ENCODE peak calls at places on chromosomes 4 and X, in eight cellular contexts. Y is HepG2, N is mesenchymal stem cell, S is heart right ventricle, P is brain microvascular endothelial cell, F is GM23248, W is RWPE1, Q is heart left ventricle. I is an unnamed sample.
A peak's percentile ranks its signal among the peaks of the same experiment; 100 is the strongest.

GRCh38 chr4:61734409-61734808 is 534.3 kb downstream of the ADGRL3 start:
- DNase-seq in Y (no peak), N (no peak), S (no peak), P (no peak), F (no peak), W (no peak), Q (no peak), I (no peak)

GRCh38 chr4:128831526-128832252 is 22.2 kb downstream of the JADE1 start:
- DNase-seq in Y (peak; percentile 57), N (peak; percentile 71), S (peak; percentile 11), P (peak; percentile 69), F (no peak), W (no peak), Q (no peak), I (no peak)

GRCh38 chrX:64975491-64975890 is 759 bp downstream of the ZC4H2 start:
- DNase-seq in Y (peak; percentile 2), N (peak; percentile 38), S (peak; percentile 3), P (peak; percentile 2), F (peak; percentile 62), W (no peak), Q (peak; percentile 29), I (no peak)

GRCh38 chr4:8582016-8582415 is 1.8 kb downstream of the GPR78 start:
- DNase-seq in Y (no peak), N (no peak), S (no peak), P (no peak), F (no peak), W (no peak), Q (no peak), I (no peak)

GRCh38 chr4:150224896-150225591 is 146.8 kb downstream of the DCLK2 start:
- DNase-seq in Y (no peak), N (peak; percentile 98), S (no peak), P (peak; percentile 93), F (peak; percentile 94), W (no peak), Q (no peak), I (no peak)

GRCh38 chr4:176358083-176358469 is 38.3 kb downstream of the SPCS3 start:
- DNase-seq in Y (no peak), N (no peak), S (no peak), P (no peak), F (no peak), W (no peak), Q (no peak), I (no peak)

GRCh38 chrX:153926863-153927685 is 1.0 kb upstream of the ARHGAP4 start:
- DNase-seq in Y (peak; percentile 72), N (peak; percentile 55), S (peak; percentile 52), P (no peak), F (peak; percentile 49), W (no peak), Q (peak; percentile 68), I (no peak)

GRCh38 chrX:136168929-136169735 is 21.8 kb downstream of the FHL1 start:
- DNase-seq in Y (no peak), N (peak; percentile 97), S (peak; percentile 73), P (peak; percentile 87), F (peak; percentile 86), W (peak; percentile 30), Q (peak; percentile 75), I (peak; percentile 1)

GRCh38 chrX:10875995-10876394 is 235.1 kb upstream of the HCCS start:
- DNase-seq in Y (no peak), N (no peak), S (no peak), P (no peak), F (no peak), W (no peak), Q (no peak), I (no peak)

GRCh38 chr4:84482564-84483563 is 16.2 kb downstream of the NKX6-1 start:
- DNase-seq in Y (no peak), N (no peak), S (no peak), P (peak; percentile 32), F (peak; percentile 53), W (no peak), Q (peak; percentile 29), I (no peak)

GRCh38 chr4:101527186-101527585 is 179.9 kb upstream of the PPP3CA start:
- DNase-seq in Y (no peak), N (no peak), S (no peak), P (no peak), F (peak; percentile 10), W (no peak), Q (no peak), I (no peak)

GRCh38 chr4:147481577-147482109 is 746 bp downstream of the EDNRA start:
- DNase-seq in Y (no peak), N (peak; percentile 46), S (no peak), P (no peak), F (peak; percentile 44), W (no peak), Q (no peak), I (no peak)

GRCh38 chr4:8904666-8905065 is 33.0 kb upstream of the HMX1 start:
- DNase-seq in Y (no peak), N (no peak), S (no peak), P (no peak), F (no peak), W (no peak), Q (no peak), I (no peak)

GRCh38 chr4:39337841-39338240 is 28.3 kb downstream of the RFC1 start:
- DNase-seq in Y (peak; percentile 63), N (no peak), S (no peak), P (no peak), F (no peak), W (no peak), Q (no peak), I (no peak)

GRCh38 chr4:148477276-148477675 is 35.1 kb upstream of the NR3C2 start:
- DNase-seq in Y (no peak), N (no peak), S (no peak), P (no peak), F (no peak), W (no peak), Q (no peak), I (no peak)

GRCh38 chr4:77126844-77127614 is 30.0 kb upstream of the CCNG2 start:
- DNase-seq in Y (no peak), N (no peak), S (no peak), P (no peak), F (no peak), W (no peak), Q (no peak), I (no peak)

GRCh38 chrX:38817004-38817703 is 15.9 kb downstream of the MID1IP1 start:
- DNase-seq in Y (no peak), N (peak; percentile 54), S (peak; percentile 64), P (peak; percentile 8), F (peak; percentile 24), W (no peak), Q (peak; percentile 61), I (no peak)

GRCh38 chr4:57404463-57404862 is 294.3 kb upstream of the IGFBP7 start:
- DNase-seq in Y (no peak), N (no peak), S (no peak), P (no peak), F (peak; percentile 5), W (no peak), Q (no peak), I (no peak)

GRCh38 chr4:57403591-57403990 is 293.4 kb upstream of the IGFBP7 start:
- DNase-seq in Y (no peak), N (no peak), S (no peak), P (no peak), F (no peak), W (no peak), Q (no peak), I (no peak)

GRCh38 chr4:57401586-57401985 is 291.4 kb upstream of the IGFBP7 start:
- DNase-seq in Y (no peak), N (no peak), S (no peak), P (no peak), F (no peak), W (no peak), Q (no peak), I (no peak)

GRCh38 chr4:57410331-57411052 is 300.3 kb upstream of the IGFBP7 start:
- DNase-seq in Y (no peak), N (no peak), S (peak; percentile 7), P (no peak), F (peak; percentile 62), W (no peak), Q (no peak), I (peak; percentile 44)

DNA sequence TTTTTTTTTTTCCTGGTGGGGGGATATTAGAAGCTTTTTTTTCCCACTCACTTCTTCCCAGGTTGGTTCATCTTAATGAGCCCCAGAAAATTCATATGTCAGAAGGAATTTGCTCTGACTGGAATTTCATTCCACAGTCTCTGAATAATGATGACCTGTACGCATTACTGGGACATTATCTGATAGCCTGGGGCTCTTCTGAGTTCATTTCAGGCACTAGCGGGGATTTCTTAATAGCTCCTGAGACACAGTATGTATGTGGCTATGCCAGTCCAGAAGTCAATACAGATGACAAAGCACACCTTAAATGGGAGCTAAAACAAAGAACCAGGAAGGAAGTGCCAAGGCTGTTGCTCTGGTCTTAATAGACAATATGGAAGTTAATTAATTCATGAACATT is 295.2 kb upstream of the IGFBP7 start:
- DNase-seq in Y (no peak), N (no peak), S (no peak), P (no peak), F (peak; percentile 86), W (peak; percentile 87), Q (no peak), I (no peak)
- H3K27ac ChIP-seq in Y (no peak overlapping the region), N (no peak overlapping the region), S (no peak overlapping the region), P (no peak overlapping the region), F (peak overlapping the region; percentile 46), W (no peak overlapping the region), Q (no peak overlapping the region), I (no peak overlapping the region)

DNA sequence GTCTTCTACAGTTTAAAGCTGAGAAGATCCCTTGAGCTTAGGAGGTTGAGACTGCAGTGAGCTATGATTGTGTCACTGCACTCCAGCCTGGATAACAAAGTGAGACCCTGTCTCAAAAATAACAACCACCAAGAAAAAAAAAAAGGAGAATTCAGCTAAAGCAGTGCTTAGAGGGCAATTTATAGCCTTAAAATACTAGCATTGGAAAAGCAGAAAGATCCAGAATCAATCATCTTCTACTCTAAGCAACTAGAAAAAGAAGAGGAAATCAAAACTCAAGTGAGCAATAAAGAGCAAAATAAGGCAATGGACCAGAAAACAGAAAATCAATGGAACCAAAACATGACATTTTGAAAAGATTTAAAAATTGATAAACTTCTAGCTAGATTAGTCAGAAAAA is 639 bp upstream of the PI4K2B start:
- DNase-seq in Y (no peak), N (no peak), S (no peak), P (no peak), F (no peak), W (no peak), Q (no peak), I (no peak)
- H3K27ac ChIP-seq in Y (no peak overlapping the region), N (no peak overlapping the region), S (peak overlapping the region; percentile 94), P (no peak overlapping the region), F (no peak overlapping the region), W (peak overlapping the region; percentile 99), Q (peak overlapping the region; percentile 95), I (no peak overlapping the region)

DNA sequence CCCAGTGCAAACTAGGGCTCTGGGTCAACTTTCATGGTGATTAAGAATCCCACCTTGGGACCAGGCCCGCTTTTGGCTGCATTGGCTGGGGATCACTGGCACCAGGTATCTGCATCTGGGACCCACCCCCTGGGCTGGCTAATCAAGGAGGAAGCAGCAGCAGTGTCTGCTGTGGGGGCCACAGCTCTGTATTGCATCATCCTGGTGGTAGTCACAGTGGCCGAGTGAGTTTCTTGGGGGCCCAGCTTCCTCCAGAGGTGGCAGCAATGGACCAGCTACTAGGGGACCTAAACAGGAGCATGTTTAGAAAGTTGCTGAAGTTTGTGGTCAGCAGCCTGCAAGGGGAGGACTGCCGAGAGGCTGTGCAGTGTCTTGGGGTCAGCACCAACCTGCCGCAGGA is 15.7 kb downstream of the LNX1 start:
- DNase-seq in Y (no peak), N (no peak), S (no peak), P (no peak), F (no peak), W (no peak), Q (no peak), I (no peak)
- H3K27ac ChIP-seq in Y (no peak overlapping the region), N (no peak overlapping the region), S (no peak overlapping the region), P (no peak overlapping the region), F (no peak overlapping the region), W (no peak overlapping the region), Q (no peak overlapping the region), I (no peak overlapping the region)

GRCh38 chrX:48920713-48921104 is 1.9 kb upstream of the PIM2 start:
- DNase-seq in Y (no peak), N (no peak), S (no peak), P (no peak), F (no peak), W (no peak), Q (no peak), I (no peak)
- H3K27ac ChIP-seq in Y (no peak overlapping the region), N (no peak overlapping the region), S (no peak overlapping the region), P (no peak overlapping the region), F (no peak overlapping the region), W (peak overlapping the region; percentile 85), Q (no peak overlapping the region), I (no peak overlapping the region)